ENCODE peak calls at places on chromosomes 5 and 9, in six cellular contexts. W is endothelial cell of umbilical vein; N is neuronal stem cell; V is stimulated activated CD4-positive, alpha-beta T cell treated with anti-CD3 and anti-CD28 coated beads, Interleukin-12 subunit alpha, Interleukin-12 subunit beta, amount 100 ng/mL, for 48 hours; B is brain microvascular endothelial cell; O is HCT116. I is an unnamed sample.

GRCh38 chr5:35009059-35009458 is 38.7 kb downstream of the AGXT2 start:
- DNase-seq in W (no peak), N (no peak), V (no peak), B (no peak), O (no peak), I (no peak)

GRCh38 chr9:123370108-123370507 is 14.1 kb downstream of the CRB2 start:
- DNase-seq in W (no peak), N (no peak), V (no peak), B (no peak), O (no peak), I (no peak)

GRCh38 chr9:129972816-129973215 is 70.2 kb downstream of the FNBP1 start:
- DNase-seq in W (no peak), N (no peak), V (no peak), B (no peak), O (no peak), I (no peak)

GRCh38 chr5:150577378-150577777 is 63.1 kb upstream of the SYNPO start:
- DNase-seq in W (no peak), N (no peak), V (no peak), B (no peak), O (no peak), I (peak)

GRCh38 chr5:102902647-102903046 is 147.5 kb downstream of the PAM start:
- DNase-seq in W (peak), N (no peak), V (no peak), B (no peak), O (no peak), I (no peak)

GRCh38 chr5:133754575-133755169 is 142.3 kb upstream of the FSTL4 start:
- DNase-seq in W (peak), N (peak), V (no peak), B (peak), O (peak), I (peak)

GRCh38 chr5:137778772-137779564 is 24.8 kb upstream of the HNRNPA0 start:
- DNase-seq in W (peak), N (peak), V (no peak), B (no peak), O (peak), I (no peak)

GRCh38 chr9:88053888-88054501 is 79.7 kb upstream of the CDK20 start:
- DNase-seq in W (no peak), N (no peak), V (no peak), B (no peak), O (no peak), I (no peak)

GRCh38 chr5:84724683-84725082 is 340.0 kb upstream of the EDIL3 start:
- DNase-seq in W (peak), N (no peak), V (no peak), B (peak), O (no peak), I (no peak)

GRCh38 chr5:111703662-111704061 is 53.3 kb downstream of the NREP start:
- DNase-seq in W (no peak), N (no peak), V (no peak), B (no peak), O (no peak), I (no peak)

GRCh38 chr5:15002183-15002582 is 130.6 kb upstream of the ANKH start:
- DNase-seq in W (no peak), N (no peak), V (no peak), B (no peak), O (no peak), I (no peak)

GRCh38 chr9:88726803-88727202 is 191.8 kb downstream of the NXNL2 start:
- DNase-seq in W (no peak), N (no peak), V (no peak), B (no peak), O (no peak), I (no peak)

GRCh38 chr5:14574891-14575496 is 6.6 kb upstream of the OTULINL start:
- DNase-seq in W (no peak), N (no peak), V (no peak), B (no peak), O (no peak), I (no peak)

GRCh38 chr9:4862506-4863250 is 69.9 kb downstream of the RCL1 start:
- DNase-seq in W (no peak), N (no peak), V (no peak), B (no peak), O (no peak), I (no peak)

GRCh38 chr5:24397601-24398000 is 247.2 kb downstream of the CDH10 start:
- DNase-seq in W (no peak), N (no peak), V (no peak), B (no peak), O (no peak), I (no peak)

GRCh38 chr9:2837915-2838314 is 6.0 kb downstream of the PUM3 start:
- DNase-seq in W (peak), N (no peak), V (no peak), B (no peak), O (no peak), I (no peak)

I was measured in activated effector memory CD4-positive, alpha-beta T cell treated with anti-CD3 and anti-CD28 coated beads, Interleukin-2, amount 50 U/mL, for 16 hours.